ENCODE peak calls at places on chromosomes 13 and 19, in ten cellular contexts. D is fibroblast of lung, N is bronchial epithelial cell, M is heart right ventricle, S is progenitor cell of endocrine pancreas, Z is endodermal cell, A is body of pancreas, J is BJ, I is neural crest cell, G is left lung. H is an unnamed sample.

GRCh38 chr19:1063030-1063908 is 3.7 kb upstream of the ARHGAP45 start:
- DNase-seq in D (no peak), S (no peak), G (peak), I (no peak), Z (peak), J (no peak), A (no peak), N (no peak), M (no peak), H (no peak)

GRCh38 chr19:19159534-19159933 is 10.5 kb downstream of the MEF2B start:
- DNase-seq in Z (no peak), N (no peak), I (no peak), A (no peak), M (no peak), D (no peak), G (no peak), S (no peak), J (no peak), H (no peak)

GRCh38 chr13:103973740-103974139 is 907.5 kb upstream of the SLC10A2 start:
- DNase-seq in J (no peak), A (no peak), Z (no peak), I (no peak), M (no peak), N (no peak), G (no peak), S (no peak), D (no peak), H (no peak)

GRCh38 chr19:44662686-44663085 is 8.6 kb upstream of the CEACAM19 start:
- DNase-seq in G (no peak), S (no peak), A (peak), Z (no peak), M (no peak), I (no peak), N (no peak), D (peak), J (no peak), H (no peak)

GRCh38 chr19:40229484-40229883 is 3.0 kb upstream of the CCNP start:
- DNase-seq in D (peak), N (peak), S (no peak), J (no peak), M (no peak), I (no peak), Z (no peak), A (no peak), G (no peak), H (no peak)

GRCh38 chr13:66224644-66225043 is 1005.5 kb downstream of the PCDH9 start:
- DNase-seq in A (no peak), J (no peak), I (no peak), D (no peak), S (no peak), G (no peak), Z (peak), M (no peak), N (no peak), H (no peak)

GRCh38 chr19:40616941-40617340 is 15.8 kb downstream of the LTBP4 start:
- DNase-seq in M (no peak), G (peak), I (no peak), S (no peak), J (no peak), D (no peak), A (no peak), Z (no peak), N (no peak), H (no peak)

GRCh38 chr13:36766295-36766694 is 52.7 kb upstream of the RFXAP start:
- DNase-seq in S (no peak), A (no peak), Z (no peak), G (no peak), I (no peak), D (peak), J (peak), N (peak), M (no peak), H (no peak)

GRCh38 chr13:60811581-60811980 is 414.6 kb downstream of the TDRD3 start:
- DNase-seq in S (no peak), G (no peak), J (no peak), I (no peak), Z (no peak), N (peak), M (no peak), D (no peak), A (no peak), H (no peak)

GRCh38 chr13:109151255-109151654 is 521.8 kb downstream of the MYO16 start:
- DNase-seq in J (no peak), I (no peak), S (no peak), Z (no peak), D (no peak), G (no peak), M (no peak), N (peak), A (no peak), H (no peak)

GRCh38 chr19:14004619-14005380 is 1.3 kb downstream of the RFX1 start:
- DNase-seq in D (no peak), Z (no peak), N (no peak), J (no peak), M (peak), G (peak), I (no peak), S (no peak), A (peak), H (no peak)

DNA sequence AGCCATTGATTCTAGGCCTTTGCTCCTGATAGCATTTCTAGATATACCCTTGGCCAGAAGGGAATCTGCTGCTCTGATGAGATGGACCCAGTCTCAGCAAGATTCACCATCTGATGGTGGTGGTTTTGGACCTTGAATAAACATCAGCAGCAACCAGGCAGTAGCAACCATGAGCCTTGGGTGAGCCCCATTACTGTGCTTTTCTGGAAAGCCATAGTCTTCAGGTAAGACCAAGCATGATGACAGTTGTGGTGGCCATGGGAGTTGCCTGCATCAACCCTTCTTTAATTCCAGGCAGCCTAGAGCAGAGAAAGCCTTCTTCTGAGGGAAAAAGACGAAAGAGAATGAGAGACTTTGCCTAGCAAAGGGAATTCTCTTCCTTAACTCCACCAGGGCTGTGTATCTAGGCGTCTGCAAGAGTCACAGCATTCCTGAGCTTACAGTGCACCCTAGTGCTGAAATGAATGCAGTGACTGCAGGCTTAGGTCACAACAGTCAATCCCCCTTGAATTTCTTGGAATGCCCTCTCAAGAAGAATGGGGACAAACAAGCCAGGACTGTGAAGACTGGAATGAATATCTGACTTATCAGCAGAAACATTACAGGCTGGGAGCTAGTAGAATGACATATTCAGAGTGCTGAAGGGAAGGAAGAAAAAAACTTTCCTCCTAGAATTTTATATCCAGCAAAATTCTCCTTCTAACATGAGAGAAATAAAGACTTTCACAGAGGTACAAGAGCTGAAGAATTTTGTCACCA is 942.4 kb upstream of the PCDH20 start:
- DNase-seq in G (no peak), M (no peak), I (peak), N (peak), Z (peak), D (peak), J (no peak), A (no peak), S (peak), H (no peak)
- TF ChIP-seq CTCF in G (no peak), M (peak), I (peak), N (peak), Z (peak), D (no peak), J (peak), A (peak), S (peak), H (peak)

DNA sequence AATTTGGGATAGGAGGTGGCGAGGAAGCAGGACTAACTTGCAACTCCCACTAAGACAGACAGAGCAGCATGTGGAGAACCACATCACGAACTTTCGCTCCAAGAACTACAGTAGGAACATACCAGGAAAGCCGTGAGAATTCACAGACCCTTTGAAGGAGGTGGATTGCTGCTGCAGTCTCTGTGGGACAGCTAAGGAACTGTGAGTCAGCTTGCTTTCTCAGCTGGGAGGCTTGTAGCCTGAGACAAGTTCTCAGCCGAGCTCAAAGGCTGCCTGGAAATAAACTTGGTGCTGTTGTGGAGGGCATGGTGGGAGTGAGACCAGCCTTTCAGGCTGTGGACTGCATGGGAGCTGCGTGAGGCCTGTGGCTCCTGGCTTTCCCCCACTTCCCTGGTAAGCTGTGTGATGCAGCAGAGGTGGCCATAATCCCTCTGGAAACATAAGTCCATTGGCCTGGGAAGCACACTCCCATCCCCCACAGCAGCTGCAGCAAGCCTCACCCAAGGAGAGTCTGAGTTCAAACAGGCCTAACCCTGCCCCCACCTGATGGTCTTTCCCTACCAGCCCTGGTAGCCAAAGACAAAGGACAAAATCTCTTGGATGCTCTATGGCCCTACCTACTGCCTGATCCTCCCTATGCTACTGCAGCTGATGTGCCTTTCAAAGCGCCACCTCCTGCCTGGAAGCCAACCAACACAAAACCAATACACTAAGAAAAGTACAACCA is 441.1 kb upstream of the HTR2A start:
- DNase-seq in D (peak), N (no peak), A (no peak), I (no peak), J (no peak), M (no peak), G (no peak), S (no peak), Z (peak), H (no peak)
- TF ChIP-seq CTCF in D (no peak), N (no peak), A (no peak), I (no peak), J (no peak), M (no peak), G (no peak), S (no peak), Z (peak), H (no peak)

DNA sequence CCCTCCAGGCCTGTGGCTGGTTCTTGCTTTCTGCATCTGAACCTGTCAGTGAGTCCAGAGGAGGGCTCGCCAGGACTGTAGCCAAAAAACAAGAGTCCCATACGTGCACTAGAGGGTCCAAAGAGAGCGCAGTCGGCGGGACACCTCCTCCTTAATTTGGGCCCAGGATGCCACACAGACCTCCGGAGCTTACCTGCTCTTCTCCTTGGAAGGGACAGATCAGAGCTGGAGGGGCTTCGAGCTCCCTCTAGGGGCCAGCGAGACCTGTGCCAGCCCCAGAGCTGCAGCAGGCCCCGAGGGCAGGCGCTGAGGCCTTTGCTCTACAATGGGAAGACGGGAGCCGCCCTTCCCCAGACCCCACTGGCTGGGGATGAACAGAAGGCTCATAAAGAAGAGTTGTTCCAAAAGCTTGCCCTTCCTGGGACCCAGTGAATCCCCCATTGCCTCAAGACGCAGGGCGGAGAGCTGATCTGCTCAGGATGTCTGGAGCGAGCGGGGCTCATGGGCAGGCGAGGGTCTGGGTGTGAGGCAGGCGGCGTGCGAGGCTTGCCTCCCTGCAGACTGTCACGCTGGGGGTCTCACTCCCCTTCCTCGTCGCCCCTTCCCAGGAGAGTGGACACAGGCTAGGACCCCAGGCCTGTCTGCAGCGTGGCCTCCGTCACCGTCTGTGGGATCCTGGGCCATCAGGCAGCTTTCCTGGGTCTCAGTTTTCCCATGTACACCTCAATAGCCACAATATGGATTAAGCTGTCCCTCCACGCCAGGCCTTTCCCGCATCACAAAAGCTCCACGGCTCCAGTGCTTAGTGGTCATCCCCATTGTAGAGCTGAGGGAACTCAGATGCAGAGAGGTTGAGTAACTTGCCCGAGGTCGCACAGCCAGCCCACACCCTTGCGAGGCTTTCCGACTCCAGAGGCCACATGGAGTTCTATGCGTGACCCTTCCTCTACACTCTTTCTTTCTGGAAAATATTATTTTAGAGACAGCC is 46.9 kb upstream of the VSTM2B start:
- DNase-seq in G (peak), I (peak), M (no peak), D (no peak), N (no peak), Z (peak), J (no peak), A (no peak), S (peak), H (peak)
- TF ChIP-seq CTCF in G (no peak), I (peak), M (peak), D (no peak), N (no peak), Z (peak), J (peak), A (no peak), S (peak), H (peak)

GRCh38 chr19:8528500-8528899 is 14.5 kb upstream of the ZNF414 start:
- DNase-seq in A (no peak), M (no peak), S (no peak), D (no peak), N (no peak), Z (no peak), J (no peak), G (no peak), I (no peak), H (no peak)

GRCh38 chr19:8526345-8527062 is 12.5 kb upstream of the ZNF414 start:
- DNase-seq in G (peak), I (peak), S (peak), D (peak), N (peak), J (peak), A (peak), Z (peak), M (peak), H (peak)

GRCh38 chr19:8529369-8530006 is 15.5 kb upstream of the ZNF414 start:
- DNase-seq in I (no peak), M (no peak), Z (no peak), S (no peak), G (no peak), J (no peak), D (no peak), A (no peak), N (no peak), H (no peak)

GRCh38 chr19:8530061-8530679 is 16.2 kb upstream of the ZNF414 start:
- DNase-seq in G (peak), I (no peak), M (no peak), Z (no peak), S (no peak), N (no peak), A (no peak), J (no peak), D (no peak), H (no peak)

DNA sequence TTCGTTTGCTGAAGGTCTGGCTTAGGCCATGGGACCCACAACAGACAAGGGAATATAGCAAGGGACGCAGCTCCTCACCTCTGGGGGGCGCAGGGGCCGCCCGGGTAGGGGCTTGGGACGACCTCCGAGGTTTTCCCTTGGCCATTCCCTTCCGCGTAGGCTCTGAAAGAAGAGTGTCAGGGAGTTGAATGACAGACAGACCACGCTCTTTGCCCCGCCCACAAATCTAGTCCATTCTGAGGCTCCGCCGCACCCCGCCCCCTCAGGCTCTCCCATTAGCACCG is 11.4 kb upstream of the ZNF414 start:
- DNase-seq in A (no peak), Z (no peak), S (no peak), N (no peak), I (no peak), M (no peak), J (no peak), G (no peak), D (no peak), H (no peak)
- TF ChIP-seq CTCF in A (peak), Z (peak), S (peak), N (no peak), I (peak), M (peak), J (peak), G (no peak), D (peak), H (peak)

DNA sequence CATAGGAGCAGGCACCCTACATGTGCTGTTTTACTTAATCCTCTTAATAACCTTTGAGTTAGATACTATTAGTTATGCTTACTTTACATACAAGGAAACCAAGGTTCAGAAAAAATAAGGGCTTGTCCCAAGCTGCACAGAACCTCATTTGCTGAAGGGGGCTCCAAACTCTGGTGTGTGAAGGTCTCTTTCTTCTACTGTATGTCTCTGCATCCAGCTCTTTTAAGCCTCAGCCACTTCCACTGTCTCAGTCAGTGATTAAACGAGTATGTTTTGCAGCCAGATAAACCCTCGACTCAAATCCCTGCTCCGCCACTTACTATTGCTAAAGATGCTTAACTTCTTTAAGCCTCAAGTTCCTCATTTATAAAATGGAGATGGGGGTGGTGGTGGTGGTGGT is 112.4 kb upstream of the WASF3 start:
- DNase-seq in S (no peak), Z (no peak), I (no peak), A (no peak), D (no peak), J (no peak), G (no peak), N (no peak), M (no peak), H (no peak)
- TF ChIP-seq CTCF in S (no peak), Z (peak), I (no peak), A (no peak), D (no peak), J (no peak), G (no peak), N (no peak), M (no peak), H (no peak)

GRCh38 chr13:110499621-110500281 is 61.8 kb downstream of the RAB20 start:
- DNase-seq in G (no peak), S (no peak), D (peak), M (no peak), A (no peak), J (peak), I (no peak), Z (no peak), N (peak), H (no peak)
- TF ChIP-seq CTCF in G (no peak), S (no peak), D (no peak), M (no peak), A (no peak), J (no peak), I (no peak), Z (no peak), N (no peak), H (no peak)

GRCh38 chr13:40084934-40085333 is 429.5 kb downstream of the COG6 start:
- DNase-seq in A (no peak), N (no peak), Z (no peak), S (no peak), G (no peak), J (no peak), I (no peak), M (no peak), D (no peak), H (no peak)

GRCh38 chr13:40083841-40084240 is 428.4 kb downstream of the COG6 start:
- DNase-seq in Z (no peak), G (no peak), D (no peak), S (no peak), A (no peak), J (no peak), I (no peak), M (no peak), N (no peak), H (no peak)

GRCh38 chr13:40079721-40080120 is 424.3 kb downstream of the COG6 start:
- DNase-seq in I (no peak), N (no peak), S (no peak), D (no peak), G (no peak), M (no peak), A (no peak), Z (no peak), J (no peak), H (no peak)

GRCh38 chr13:40080676-40081075 is 425.2 kb downstream of the COG6 start:
- DNase-seq in Z (no peak), D (no peak), I (no peak), J (no peak), A (no peak), S (no peak), G (no peak), M (no peak), N (no peak), H (no peak)

GRCh38 chr13:40082644-40083043 is 427.2 kb downstream of the COG6 start:
- DNase-seq in A (peak), D (peak), I (no peak), G (no peak), Z (no peak), N (no peak), S (no peak), M (no peak), J (no peak), H (no peak)
- TF ChIP-seq CTCF in A (peak), D (no peak), I (no peak), G (no peak), Z (no peak), N (no peak), S (no peak), M (no peak), J (no peak), H (no peak)

DNA sequence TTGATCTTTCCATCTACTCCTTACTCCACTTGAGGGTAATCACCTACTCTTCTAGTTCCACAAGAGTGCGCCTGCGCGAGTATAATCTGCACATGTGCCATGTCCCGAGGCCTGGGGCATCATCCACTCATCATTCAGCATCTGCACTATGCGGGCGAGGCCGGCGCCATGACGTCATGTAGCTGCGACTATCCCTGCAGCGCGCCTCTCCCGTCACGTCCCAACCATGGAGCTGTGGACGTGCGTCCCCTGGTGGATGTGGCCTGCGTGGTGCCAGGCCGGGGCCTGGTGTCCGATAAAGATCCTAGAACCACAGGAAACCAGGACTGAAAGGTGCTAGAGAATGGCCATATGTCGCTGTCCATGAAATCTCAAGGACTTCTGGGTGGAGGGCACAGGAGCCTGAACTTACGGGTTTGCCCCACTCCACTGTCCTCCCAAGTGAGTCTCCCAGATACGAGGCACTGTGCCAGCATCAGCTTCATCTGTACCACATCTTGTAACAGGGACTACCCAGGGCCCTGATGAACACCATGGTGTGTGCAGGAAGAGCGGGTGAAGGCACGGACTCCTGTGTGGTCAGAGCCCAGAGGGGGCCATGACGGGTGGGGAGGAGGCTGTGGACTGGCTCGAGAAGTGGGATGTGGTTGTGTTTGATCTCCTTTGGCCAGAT is 2.7 kb upstream of the KLK2 start:
- DNase-seq in M (no peak), A (peak), G (peak), J (no peak), S (no peak), N (no peak), I (no peak), D (no peak), Z (peak), H (no peak)
- TF ChIP-seq CTCF in M (no peak), A (peak), G (no peak), J (no peak), S (no peak), N (no peak), I (no peak), D (no peak), Z (peak), H (no peak)

H was measured in osteocyte.